ENCODE peak calls at places on chromosomes 2 and 18, in four cellular contexts. J is mucosa of gallbladder, H is GF-D8, M is 8988T. F is an unnamed sample.

GRCh38 chr2:218518876-218519275 is 49.3 kb downstream of the USP37 start:
- DNase-seq in J (no peak), M (no peak), H (no peak), F (no peak)

GRCh38 chr2:36569267-36569860 is 28.6 kb downstream of the FEZ2 start:
- DNase-seq in H (no peak), M (no peak), J (no peak), F (no peak)

GRCh38 chr2:27307545-27308358 is 493 bp downstream of the UCN start:
- DNase-seq in H (no peak), M (no peak), J (no peak), F (no peak)

GRCh38 chr2:215371915-215372897 is 60.3 kb downstream of the ATIC start:
- DNase-seq in J (no peak), M (no peak), H (no peak), F (no peak)

GRCh38 chr2:96930351-96931015 is 55.9 kb downstream of the FAM178B start:
- DNase-seq in M (no peak), H (no peak), J (no peak), F (no peak)

GRCh38 chr2:78351208-78351607 is 674.3 kb upstream of the REG3G start:
- DNase-seq in M (no peak), J (no peak), H (no peak), F (no peak)

GRCh38 chr2:109213646-109214417 is 84.8 kb downstream of the SH3RF3 start:
- DNase-seq in M (no peak), H (peak), J (no peak), F (peak)

GRCh38 chr2:74261204-74261864 is 62.9 kb downstream of the MTHFD2 start:
- DNase-seq in M (peak), J (no peak), H (no peak), F (no peak)

GRCh38 chr2:9439536-9439935 is 16.1 kb downstream of the CPSF3 start:
- DNase-seq in M (no peak), J (no peak), H (no peak), F (no peak)

GRCh38 chr2:226845717-226846116 is 9.9 kb downstream of the RHBDD1 start:
- DNase-seq in M (no peak), H (no peak), J (no peak), F (no peak)

GRCh38 chr2:32363588-32363987 is 6.8 kb downstream of the BIRC6 start:
- DNase-seq in M (no peak), H (no peak), J (no peak), F (no peak)

GRCh38 chr2:101349893-101350662 is 37.2 kb downstream of the CREG2 start:
- DNase-seq in J (no peak), H (no peak), M (no peak), F (no peak)

GRCh38 chr18:3126457-3127097 is 93.2 kb downstream of the MYOM1 start:
- DNase-seq in J (no peak), M (no peak), H (no peak), F (no peak)

F was measured in HL-60.